ENCODE peak calls at places on chromosomes 4 and X, in seven cellular contexts. R, G, O, T, Y, W and D are unnamed samples.

GRCh38 chr4:5383191-5383980 is 325.0 kb downstream of the EVC2 start:
- DNase-seq in R (no peak), G (no peak), T (no peak), O (no peak), Y (no peak), W (no peak), D (no peak)

GRCh38 chr4:136680271-136680670 is 852.0 kb downstream of the PCDH18 start:
- DNase-seq in Y (no peak), R (no peak), W (no peak), O (no peak), T (no peak), G (no peak), D (no peak)

GRCh38 chr4:114727426-114727825 is 128.8 kb downstream of the UGT8 start:
- DNase-seq in R (no peak), W (no peak), Y (no peak), O (no peak), G (no peak), T (no peak), D (no peak)

GRCh38 chr4:81060587-81061339 is 30.3 kb downstream of the BMP3 start:
- DNase-seq in G (no peak), O (no peak), W (no peak), T (no peak), R (no peak), Y (no peak), D (no peak)

GRCh38 chr4:99058228-99058627 is 30.4 kb downstream of the ADH5 start:
- DNase-seq in O (no peak), G (no peak), R (no peak), Y (no peak), T (no peak), W (no peak), D (no peak)

GRCh38 chr4:153222162-153222789 is 18.0 kb downstream of the TRIM2 start:
- DNase-seq in Y (peak), W (no peak), G (peak), T (peak), R (peak), O (no peak), D (peak)

GRCh38 chrX:115948018-115948923 is 222.3 kb upstream of the AGTR2 start:
- DNase-seq in G (no peak), R (no peak), T (no peak), W (no peak), O (no peak), Y (no peak), D (no peak)

GRCh38 chr4:175499735-175500352 is 312.2 kb downstream of the GPM6A start:
- DNase-seq in G (no peak), Y (no peak), O (no peak), R (no peak), T (no peak), W (peak), D (no peak)

GRCh38 chr4:73599182-73599581 is 21.1 kb downstream of the RASSF6 start:
- DNase-seq in G (no peak), Y (no peak), O (no peak), R (no peak), W (no peak), T (no peak), D (no peak)

GRCh38 chr4:34371676-34372075 is 1872.6 kb downstream of the ARAP2 start:
- DNase-seq in W (no peak), Y (no peak), G (no peak), O (no peak), R (no peak), T (no peak), D (no peak)

GRCh38 chr4:110586137-110586850 is 36.6 kb downstream of the PITX2 start:
- DNase-seq in G (no peak), O (no peak), W (no peak), R (no peak), Y (no peak), T (no peak), D (peak)

GRCh38 chrX:16075087-16075486 is 48.3 kb upstream of the GRPR start:
- DNase-seq in T (no peak), W (no peak), R (no peak), O (no peak), Y (no peak), G (no peak), D (no peak)

GRCh38 chrX:28946846-28947245 is 359.6 kb downstream of the IL1RAPL1 start:
- DNase-seq in Y (no peak), R (no peak), G (no peak), T (no peak), W (no peak), O (no peak), D (no peak)

GRCh38 chrX:103356023-103356798 is at the start of gene TCEAL9:
- DNase-seq in Y (peak), O (no peak), W (no peak), G (peak), R (peak), T (no peak), D (no peak)
- TF ChIP-seq POLR2A in Y (peak), O (no peak), W (no peak), G (peak), R (peak), T (no peak), D (peak)

GRCh38 chr4:168475745-168476144 is 4.5 kb downstream of the DDX60L start:
- DNase-seq in Y (no peak), O (no peak), G (no peak), T (no peak), W (no peak), R (no peak), D (no peak)
- TF ChIP-seq POLR2A in Y (no peak), O (no peak), G (no peak), T (no peak), W (no peak), R (no peak), D (no peak)

GRCh38 chrX:130204647-130205046 is 32.9 kb downstream of the RAB33A start:
- DNase-seq in Y (no peak), R (no peak), W (no peak), T (no peak), O (no peak), G (no peak), D (no peak)
- TF ChIP-seq POLR2A in Y (no peak), R (no peak), W (no peak), T (no peak), O (no peak), G (no peak), D (no peak)

GRCh38 chr4:146520894-146521542 is 722 bp downstream of the SLC10A7 start:
- DNase-seq in W (no peak), T (no peak), G (no peak), O (no peak), R (peak), Y (no peak), D (no peak)

GRCh38 chr4:146524663-146525062 is 2.9 kb upstream of the SLC10A7 start:
- DNase-seq in O (no peak), T (no peak), Y (no peak), W (no peak), G (no peak), R (no peak), D (no peak)

GRCh38 chr4:146522098-146522861 is 540 bp upstream of the SLC10A7 start:
- DNase-seq in G (peak), Y (peak), R (peak), W (peak), T (peak), O (peak), D (peak)

GRCh38 chr4:146522862-146523205 is 1.1 kb upstream of the SLC10A7 start:
- DNase-seq in O (peak), R (no peak), G (no peak), W (no peak), T (no peak), Y (no peak), D (no peak)

DNA sequence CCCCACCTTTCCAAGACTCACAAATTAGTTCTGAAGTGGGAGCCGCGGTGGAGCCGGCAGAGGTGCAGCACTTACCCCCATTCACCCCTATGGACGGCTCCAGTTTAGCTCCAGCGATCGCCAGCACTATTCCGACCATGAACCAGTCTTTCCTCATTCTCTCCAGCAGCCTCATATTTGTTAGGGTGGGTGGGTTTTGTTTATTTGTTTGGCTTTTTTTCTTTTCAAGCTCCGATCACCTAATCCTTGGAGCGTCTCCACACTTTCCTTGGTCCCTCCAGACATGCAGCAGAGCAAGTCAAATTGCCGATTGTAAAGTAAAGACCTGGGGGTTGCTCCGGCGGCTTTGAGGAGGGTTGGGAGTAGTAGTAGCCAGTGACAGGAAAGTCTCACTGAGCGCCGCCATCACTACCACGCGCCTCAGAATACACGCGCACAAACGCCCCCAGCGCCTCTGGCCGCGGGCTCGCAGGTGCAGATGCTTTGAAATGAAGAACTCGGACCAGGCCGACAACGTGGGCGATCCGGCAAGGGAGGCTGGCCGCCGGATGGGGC is at the start of gene SLC10A7:
- DNase-seq in R (peak), G (peak), O (peak), W (peak), Y (peak), T (peak), D (peak)
- TF ChIP-seq POLR2A in R (no peak), G (no peak), O (peak), W (no peak), Y (no peak), T (no peak), D (peak)

GRCh38 chr4:1683903-1684755 is at the start of gene FAM53A:
- DNase-seq in G (peak), Y (peak), W (peak), T (peak), O (peak), R (peak), D (peak)
- TF ChIP-seq POLR2A in G (peak), Y (peak), W (no peak), T (no peak), O (no peak), R (peak), D (peak)

GRCh38 chr4:7042697-7043464 is at the start of gene TADA2B:
- DNase-seq in W (peak), Y (peak), G (peak), O (peak), T (peak), R (peak), D (peak)
- TF ChIP-seq POLR2A in W (no peak), Y (no peak), G (no peak), O (no peak), T (no peak), R (peak), D (peak)